ENCODE peak calls at places on chromosomes 4 and X, in nine cellular contexts. One of them, this sample, is unnamed.

GRCh38 chr4:177974461-177974860 is 532.2 kb upstream of the AGA start:
- DNase-seq in astrocyte of the spinal cord: no peak
- DNase-seq in tibial nerve: no peak
- DNase-seq in IMR-90: peak; percentile 31
- DNase-seq in brain microvascular endothelial cell: no peak
- DNase-seq in endothelial cell of umbilical vein: no peak
- DNase-seq in neural progenitor cell: no peak
- DNase-seq in AG04449: no peak
- DNase-seq in K562: no peak
- DNase-seq in this sample: no peak

GRCh38 chr4:42293967-42294822 is 103.1 kb upstream of the SHISA3 start:
- DNase-seq in astrocyte of the spinal cord: no peak
- DNase-seq in tibial nerve: no peak
- DNase-seq in IMR-90: no peak
- DNase-seq in brain microvascular endothelial cell: no peak
- DNase-seq in endothelial cell of umbilical vein: no peak
- DNase-seq in neural progenitor cell: no peak
- DNase-seq in AG04449: no peak
- DNase-seq in K562: no peak
- DNase-seq in this sample: no peak

GRCh38 chrX:152915541-152916241 is 17.8 kb downstream of the ZNF185 start:
- DNase-seq in astrocyte of the spinal cord: peak; percentile 76
- DNase-seq in tibial nerve: no peak
- DNase-seq in IMR-90: peak; percentile 79
- DNase-seq in brain microvascular endothelial cell: peak; percentile 65
- DNase-seq in endothelial cell of umbilical vein: peak; percentile 16
- DNase-seq in neural progenitor cell: peak; percentile 62
- DNase-seq in AG04449: peak; percentile 9
- DNase-seq in K562: peak; percentile 57
- DNase-seq in this sample: peak; percentile 41

GRCh38 chr4:137700072-137700471 is 167.8 kb upstream of the PCDH18 start:
- DNase-seq in astrocyte of the spinal cord: peak; percentile 79
- DNase-seq in tibial nerve: no peak
- DNase-seq in IMR-90: peak; percentile 71
- DNase-seq in brain microvascular endothelial cell: no peak
- DNase-seq in endothelial cell of umbilical vein: no peak
- DNase-seq in neural progenitor cell: no peak
- DNase-seq in AG04449: no peak
- DNase-seq in K562: no peak
- DNase-seq in this sample: peak; percentile 85

GRCh38 chrX:41334866-41335589 is 1.1 kb downstream of the DDX3X start:
- DNase-seq in astrocyte of the spinal cord: peak; percentile 70
- DNase-seq in tibial nerve: peak; percentile 15
- DNase-seq in IMR-90: peak; percentile 62
- DNase-seq in brain microvascular endothelial cell: peak; percentile 29
- DNase-seq in endothelial cell of umbilical vein: peak; percentile 43
- DNase-seq in neural progenitor cell: no peak
- DNase-seq in AG04449: no peak
- DNase-seq in K562: peak; percentile 76
- DNase-seq in this sample: peak; percentile 70

GRCh38 chr4:108036252-108036651 is 46.6 kb downstream of the HADH start:
- DNase-seq in astrocyte of the spinal cord: no peak
- DNase-seq in tibial nerve: no peak
- DNase-seq in IMR-90: no peak
- DNase-seq in brain microvascular endothelial cell: no peak
- DNase-seq in endothelial cell of umbilical vein: no peak
- DNase-seq in neural progenitor cell: no peak
- DNase-seq in AG04449: no peak
- DNase-seq in K562: no peak
- DNase-seq in this sample: no peak

GRCh38 chr4:171651071-171651470 is 162.1 kb upstream of the GALNTL6 start:
- DNase-seq in astrocyte of the spinal cord: no peak
- DNase-seq in tibial nerve: no peak
- DNase-seq in IMR-90: no peak
- DNase-seq in brain microvascular endothelial cell: no peak
- DNase-seq in endothelial cell of umbilical vein: no peak
- DNase-seq in neural progenitor cell: no peak
- DNase-seq in AG04449: no peak
- DNase-seq in K562: no peak
- DNase-seq in this sample: no peak

GRCh38 chr4:176376032-176376614 is 56.4 kb downstream of the SPCS3 start:
- DNase-seq in astrocyte of the spinal cord: peak; percentile 52
- DNase-seq in tibial nerve: no peak
- DNase-seq in IMR-90: peak; percentile 53
- DNase-seq in brain microvascular endothelial cell: no peak
- DNase-seq in endothelial cell of umbilical vein: peak; percentile 48
- DNase-seq in neural progenitor cell: peak; percentile 41
- DNase-seq in AG04449: no peak
- DNase-seq in K562: no peak
- DNase-seq in this sample: peak; percentile 57

GRCh38 chr4:113591982-113592381 is 169.6 kb downstream of the CAMK2D start:
- DNase-seq in astrocyte of the spinal cord: peak; percentile 58
- DNase-seq in tibial nerve: no peak
- DNase-seq in IMR-90: peak; percentile 44
- DNase-seq in brain microvascular endothelial cell: no peak
- DNase-seq in endothelial cell of umbilical vein: no peak
- DNase-seq in neural progenitor cell: no peak
- DNase-seq in AG04449: peak; percentile 28
- DNase-seq in K562: no peak
- DNase-seq in this sample: peak; percentile 29

GRCh38 chr4:74223098-74223497 is 65.2 kb downstream of the MTHFD2L start:
- DNase-seq in astrocyte of the spinal cord: no peak
- DNase-seq in tibial nerve: no peak
- DNase-seq in IMR-90: no peak
- DNase-seq in brain microvascular endothelial cell: no peak
- DNase-seq in endothelial cell of umbilical vein: no peak
- DNase-seq in neural progenitor cell: no peak
- DNase-seq in AG04449: no peak
- DNase-seq in K562: no peak
- DNase-seq in this sample: no peak

GRCh38 chrX:40266490-40267333 is 169.0 kb upstream of the BCOR start:
- DNase-seq in astrocyte of the spinal cord: peak; percentile 61
- DNase-seq in tibial nerve: peak; percentile 26
- DNase-seq in IMR-90: peak; percentile 56
- DNase-seq in brain microvascular endothelial cell: peak; percentile 42
- DNase-seq in endothelial cell of umbilical vein: peak; percentile 45
- DNase-seq in neural progenitor cell: peak; percentile 88
- DNase-seq in AG04449: no peak
- DNase-seq in K562: peak; percentile 77
- DNase-seq in this sample: peak; percentile 63
- H3K4me3 ChIP-seq in astrocyte of the spinal cord: peak overlapping the region; percentile 42
- H3K4me3 ChIP-seq in tibial nerve: peak overlapping the region; percentile 54
- H3K4me3 ChIP-seq in IMR-90: peak overlapping the region; percentile 51
- H3K4me3 ChIP-seq in brain microvascular endothelial cell: peak overlapping the region; percentile 54
- H3K4me3 ChIP-seq in endothelial cell of umbilical vein: peak overlapping the region; percentile 10
- H3K4me3 ChIP-seq in neural progenitor cell: peak overlapping the region; percentile 34
- H3K4me3 ChIP-seq in AG04449: peak overlapping the region; percentile 50
- H3K4me3 ChIP-seq in K562: peak overlapping the region; percentile 34
- H3K4me3 ChIP-seq in this sample: peak overlapping the region; percentile 60

DNA sequence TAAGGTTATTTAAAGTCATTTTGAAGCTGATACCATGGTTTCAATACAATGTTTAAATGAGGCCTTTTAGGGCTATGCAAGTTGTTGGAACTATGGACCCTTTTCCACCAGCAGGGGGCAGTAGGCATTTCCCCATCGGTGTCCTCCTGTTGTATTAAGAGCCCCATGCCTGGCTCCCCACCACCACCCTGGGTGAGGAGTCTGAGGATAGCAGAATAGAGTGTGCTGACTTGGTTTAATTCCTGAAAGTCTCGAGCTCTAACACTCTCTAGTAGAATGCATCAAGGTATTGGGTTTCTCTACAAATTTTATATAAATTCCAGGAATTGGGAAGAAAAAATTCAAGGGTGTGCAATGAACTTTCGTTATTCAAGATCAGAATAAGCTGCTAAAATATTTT is 234.8 kb upstream of the JADE1 start:
- DNase-seq in astrocyte of the spinal cord: peak; percentile 73
- DNase-seq in tibial nerve: peak; percentile 46
- DNase-seq in IMR-90: peak; percentile 68
- DNase-seq in brain microvascular endothelial cell: peak; percentile 93
- DNase-seq in endothelial cell of umbilical vein: peak; percentile 49
- DNase-seq in neural progenitor cell: peak; percentile 86
- DNase-seq in AG04449: peak; percentile 34
- DNase-seq in K562: peak; percentile 89
- DNase-seq in this sample: peak; percentile 85
- TF ChIP-seq CTCF in astrocyte of the spinal cord: peak; percentile 62
- TF ChIP-seq CTCF in tibial nerve: peak; percentile 54
- TF ChIP-seq CTCF in IMR-90: peak; percentile 58
- TF ChIP-seq CTCF in brain microvascular endothelial cell: peak; percentile 79
- TF ChIP-seq CTCF in endothelial cell of umbilical vein: peak; percentile 44
- TF ChIP-seq CTCF in neural progenitor cell: peak; percentile 92
- TF ChIP-seq CTCF in AG04449: peak; percentile 42
- TF ChIP-seq CTCF in K562: peak; percentile 75
- TF ChIP-seq CTCF in this sample: peak; percentile 68

GRCh38 chr4:4851906-4852305 is 7.6 kb upstream of the MSX1 start:
- DNase-seq in astrocyte of the spinal cord: no peak
- DNase-seq in tibial nerve: no peak
- DNase-seq in IMR-90: no peak
- DNase-seq in brain microvascular endothelial cell: no peak
- DNase-seq in endothelial cell of umbilical vein: no peak
- DNase-seq in neural progenitor cell: no peak
- DNase-seq in AG04449: no peak
- DNase-seq in K562: no peak
- DNase-seq in this sample: no peak

GRCh38 chr4:4853921-4854648 is 5.4 kb upstream of the MSX1 start:
- DNase-seq in astrocyte of the spinal cord: no peak
- DNase-seq in tibial nerve: no peak
- DNase-seq in IMR-90: no peak
- DNase-seq in brain microvascular endothelial cell: no peak
- DNase-seq in endothelial cell of umbilical vein: no peak
- DNase-seq in neural progenitor cell: no peak
- DNase-seq in AG04449: no peak
- DNase-seq in K562: no peak
- DNase-seq in this sample: no peak

GRCh38 chr4:4851081-4851480 is 8.4 kb upstream of the MSX1 start:
- DNase-seq in astrocyte of the spinal cord: no peak
- DNase-seq in tibial nerve: no peak
- DNase-seq in IMR-90: no peak
- DNase-seq in brain microvascular endothelial cell: no peak
- DNase-seq in endothelial cell of umbilical vein: no peak
- DNase-seq in neural progenitor cell: no peak
- DNase-seq in AG04449: no peak
- DNase-seq in K562: no peak
- DNase-seq in this sample: no peak

GRCh38 chr4:4853371-4853823 is 6.1 kb upstream of the MSX1 start:
- DNase-seq in astrocyte of the spinal cord: no peak
- DNase-seq in tibial nerve: no peak
- DNase-seq in IMR-90: no peak
- DNase-seq in brain microvascular endothelial cell: no peak
- DNase-seq in endothelial cell of umbilical vein: no peak
- DNase-seq in neural progenitor cell: peak; percentile 25
- DNase-seq in AG04449: no peak
- DNase-seq in K562: no peak
- DNase-seq in this sample: no peak

DNA sequence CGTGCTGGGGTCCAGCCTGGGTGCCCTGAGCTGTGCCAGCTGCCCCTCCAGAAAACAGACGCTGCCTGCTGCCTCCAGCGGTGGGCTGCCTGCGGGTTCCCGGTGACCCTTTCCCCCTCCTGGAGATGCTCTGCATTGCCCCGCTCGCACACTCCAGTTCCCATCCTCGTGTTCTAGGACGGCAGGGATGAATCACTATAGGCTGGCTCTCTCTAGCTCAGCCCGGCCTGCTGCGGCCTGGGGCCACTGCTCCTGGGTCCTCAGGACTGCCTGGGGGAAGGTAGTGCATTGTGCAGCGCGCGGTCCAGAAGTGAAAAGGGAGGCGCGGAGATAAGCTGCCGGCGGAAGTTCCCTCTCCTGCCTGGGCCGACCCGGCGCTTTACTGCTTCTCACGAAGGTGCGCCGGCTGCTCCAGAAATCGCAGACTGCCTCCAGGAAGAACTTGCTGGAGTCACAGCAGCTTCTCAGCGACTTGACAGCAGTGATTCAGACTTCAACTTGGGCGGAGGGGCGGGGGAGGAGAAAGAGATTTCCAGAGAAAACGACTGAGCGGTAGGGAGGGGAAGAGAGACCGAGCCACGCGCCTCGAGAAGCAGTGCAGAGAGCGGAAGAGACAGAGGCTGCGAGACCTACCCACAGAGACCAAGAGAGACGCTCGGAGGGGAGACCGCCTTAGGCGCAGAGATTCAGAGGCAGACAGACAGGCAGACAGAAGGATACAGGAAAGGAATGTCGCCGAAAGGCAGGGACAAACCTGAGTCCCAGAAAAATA is 6.7 kb upstream of the MSX1 start:
- DNase-seq in astrocyte of the spinal cord: peak; percentile 67
- DNase-seq in tibial nerve: no peak
- DNase-seq in IMR-90: peak; percentile 76
- DNase-seq in brain microvascular endothelial cell: peak; percentile 76
- DNase-seq in endothelial cell of umbilical vein: peak; percentile 22
- DNase-seq in neural progenitor cell: peak; percentile 81
- DNase-seq in AG04449: peak; percentile 9
- DNase-seq in K562: peak; percentile 38
- DNase-seq in this sample: peak; percentile 85
- H3K4me3 ChIP-seq in astrocyte of the spinal cord: peak overlapping the region; percentile 25
- H3K4me3 ChIP-seq in tibial nerve: peak overlapping the region; percentile 24
- H3K4me3 ChIP-seq in IMR-90: peak overlapping the region; percentile 0
- H3K4me3 ChIP-seq in brain microvascular endothelial cell: peak overlapping the region; percentile 34
- H3K4me3 ChIP-seq in endothelial cell of umbilical vein: no peak overlapping the region
- H3K4me3 ChIP-seq in neural progenitor cell: peak overlapping the region; percentile 26
- H3K4me3 ChIP-seq in AG04449: peak overlapping the region; percentile 47
- H3K4me3 ChIP-seq in K562: peak overlapping the region; percentile 6
- H3K4me3 ChIP-seq in this sample: peak overlapping the region; percentile 52

GRCh38 chr4:37130465-37130864 is 114.1 kb upstream of the NWD2 start:
- DNase-seq in astrocyte of the spinal cord: no peak
- DNase-seq in tibial nerve: no peak
- DNase-seq in IMR-90: no peak
- DNase-seq in brain microvascular endothelial cell: no peak
- DNase-seq in endothelial cell of umbilical vein: no peak
- DNase-seq in neural progenitor cell: no peak
- DNase-seq in AG04449: no peak
- DNase-seq in K562: no peak
- DNase-seq in this sample: no peak

GRCh38 chr4:37138019-37138653 is 106.4 kb upstream of the NWD2 start:
- DNase-seq in astrocyte of the spinal cord: no peak
- DNase-seq in tibial nerve: no peak
- DNase-seq in IMR-90: no peak
- DNase-seq in brain microvascular endothelial cell: no peak
- DNase-seq in endothelial cell of umbilical vein: no peak
- DNase-seq in neural progenitor cell: no peak
- DNase-seq in AG04449: no peak
- DNase-seq in K562: no peak
- DNase-seq in this sample: no peak

DNA sequence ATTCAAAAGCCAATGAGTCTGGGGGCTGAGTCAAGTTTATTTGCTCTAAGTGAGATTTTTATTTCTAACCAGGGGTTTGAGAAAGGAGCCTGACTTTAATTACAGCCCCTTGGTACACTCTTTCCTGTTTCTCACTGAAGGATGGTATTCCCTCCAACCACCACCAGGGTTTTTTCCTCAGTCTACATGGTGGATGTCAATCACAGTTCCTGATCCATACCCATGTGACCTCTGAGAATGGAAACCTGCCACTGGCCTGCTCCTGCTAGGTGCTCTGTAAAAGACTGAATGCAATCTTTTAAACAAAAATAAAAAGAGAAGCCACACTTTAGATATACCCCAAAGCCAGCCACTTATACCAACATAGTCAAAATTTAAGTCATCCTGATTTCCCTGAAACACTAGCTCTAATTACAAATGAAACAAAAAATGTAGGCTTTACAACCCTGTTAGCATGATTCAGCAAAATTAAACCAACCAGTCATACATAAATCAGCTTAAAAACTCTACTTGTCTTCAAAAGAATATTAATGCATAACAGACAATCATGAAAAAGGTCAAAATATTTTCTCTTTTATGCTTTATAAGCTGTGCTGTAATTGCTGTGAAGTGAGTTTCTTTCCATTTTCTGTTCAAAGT is 112.1 kb upstream of the NWD2 start:
- DNase-seq in astrocyte of the spinal cord: no peak
- DNase-seq in tibial nerve: no peak
- DNase-seq in IMR-90: no peak
- DNase-seq in brain microvascular endothelial cell: no peak
- DNase-seq in endothelial cell of umbilical vein: no peak
- DNase-seq in neural progenitor cell: peak; percentile 5
- DNase-seq in AG04449: no peak
- DNase-seq in K562: peak; percentile 2
- DNase-seq in this sample: no peak
- TF ChIP-seq CTCF in astrocyte of the spinal cord: no peak
- TF ChIP-seq CTCF in tibial nerve: no peak
- TF ChIP-seq CTCF in IMR-90: no peak
- TF ChIP-seq CTCF in brain microvascular endothelial cell: no peak
- TF ChIP-seq CTCF in endothelial cell of umbilical vein: no peak
- TF ChIP-seq CTCF in neural progenitor cell: peak; percentile 43
- TF ChIP-seq CTCF in AG04449: no peak
- TF ChIP-seq CTCF in K562: no peak
- TF ChIP-seq CTCF in this sample: peak; percentile 7

This sample was measured in fibroblast of the aortic adventitia.